ENCODE peak calls at places on chromosomes 11 and 22, in seven cellular contexts. C is heart left ventricle; J is Peyer's patch; X is HFFc6; O is GM13976; Z is GM10248; R is CD8-positive, alpha-beta T cell. M is an unnamed sample.

GRCh38 chr11:72971611-72972010 is 157.4 kb downstream of the ATG16L2 start:
- DNase-seq in R (no peak), X (no peak), C (no peak), J (no peak), O (no peak), Z (no peak), M (no peak)

GRCh38 chr11:72037554-72038311 is 39.0 kb downstream of the IL18BP start:
- DNase-seq in C (no peak), O (peak; percentile 38), R (peak; percentile 24), J (no peak), Z (no peak), X (peak; percentile 12), M (no peak)

GRCh38 chr11:120867988-120868387 is 155.9 kb upstream of the TBCEL start:
- DNase-seq in R (no peak), J (no peak), Z (no peak), X (no peak), O (no peak), C (no peak), M (no peak)

GRCh38 chr11:123653997-123654565 is 343 bp downstream of the SCN3B start:
- DNase-seq in O (peak; percentile 82), X (no peak), C (peak; percentile 67), J (peak; percentile 63), Z (peak; percentile 67), R (peak; percentile 24), M (no peak)

GRCh38 chr11:65856689-65857499 is 1.1 kb downstream of the CFL1 start:
- DNase-seq in Z (peak; percentile 79), X (peak; percentile 50), J (peak; percentile 90), R (peak; percentile 82), C (peak; percentile 87), O (peak; percentile 82), M (peak; percentile 89)

GRCh38 chr22:19799322-19800190 is 39.0 kb downstream of the TBX1 start:
- DNase-seq in X (peak; percentile 95), C (no peak), J (no peak), O (no peak), Z (no peak), R (no peak), M (no peak)

GRCh38 chr11:6687876-6688275 is 4.7 kb upstream of the MRPL17 start:
- DNase-seq in Z (no peak), R (no peak), O (no peak), X (no peak), J (no peak), C (no peak), M (no peak)

GRCh38 chr22:38862375-38863329 is 9.4 kb downstream of the CBX6 start:
- DNase-seq in Z (no peak), R (no peak), X (no peak), J (peak; percentile 49), O (no peak), C (no peak), M (peak; percentile 43)

GRCh38 chr22:45290410-45290936 is 5.7 kb downstream of the UPK3A start:
- DNase-seq in J (peak; percentile 74), O (no peak), X (no peak), Z (no peak), C (no peak), R (no peak), M (peak; percentile 51)

GRCh38 chr11:82988936-82989627 is 82.6 kb downstream of the RAB30 start:
- DNase-seq in J (no peak), R (no peak), C (no peak), Z (no peak), O (no peak), X (no peak), M (no peak)

GRCh38 chr22:38432264-38432663 is 22.7 kb downstream of the KCNJ4 start:
- DNase-seq in R (no peak), Z (no peak), O (no peak), X (peak; percentile 11), C (no peak), J (no peak), M (no peak)

GRCh38 chr11:75246006-75246672 is 5.6 kb downstream of the TPBGL start:
- DNase-seq in O (no peak), J (no peak), X (no peak), R (no peak), Z (no peak), C (peak; percentile 10), M (peak; percentile 26)

GRCh38 chr11:47847537-47847891 is 636 bp downstream of the NUP160 start:
- DNase-seq in R (no peak), X (no peak), Z (no peak), C (no peak), J (no peak), O (no peak), M (no peak)

GRCh38 chr22:19874307-19875060 is 19.8 kb upstream of the GNB1L start:
- DNase-seq in Z (no peak), O (no peak), J (peak; percentile 55), R (peak; percentile 29), C (peak; percentile 26), X (no peak), M (peak; percentile 30)

GRCh38 chr11:27991731-27992130 is 116.2 kb downstream of the KIF18A start:
- DNase-seq in R (no peak), O (no peak), X (no peak), C (no peak), Z (no peak), J (no peak), M (no peak)

GRCh38 chr22:29218758-29219408 is 13.2 kb downstream of the EMID1 start:
- DNase-seq in O (no peak), J (no peak), C (no peak), Z (no peak), X (no peak), R (no peak), M (peak; percentile 36)

GRCh38 chr11:106131998-106132397 is 54.5 kb downstream of the AASDHPPT start:
- DNase-seq in J (no peak), C (no peak), O (no peak), Z (no peak), X (no peak), R (no peak), M (no peak)

GRCh38 chr11:35541621-35542375 is 16.4 kb upstream of the PAMR1 start:
- DNase-seq in Z (no peak), R (no peak), C (peak; percentile 48), J (no peak), X (peak; percentile 82), O (no peak), M (no peak)

GRCh38 chr11:100923555-100923954 is 206.1 kb downstream of the PGR start:
- DNase-seq in X (peak; percentile 23), O (no peak), R (no peak), Z (no peak), J (no peak), C (no peak), M (no peak)

GRCh38 chr22:49204599-49205214 is 623.0 kb downstream of the BRD1 start:
- DNase-seq in R (no peak), J (no peak), O (no peak), X (no peak), Z (no peak), C (no peak), M (peak; percentile 22)

GRCh38 chr22:48739348-48740085 is 1088.2 kb downstream of the BRD1 start:
- DNase-seq in O (no peak), R (no peak), C (no peak), X (no peak), Z (no peak), J (peak; percentile 30), M (peak; percentile 36)

GRCh38 chr22:26648761-26649363 is 8.5 kb upstream of the MIAT start:
- DNase-seq in O (no peak), R (no peak), J (no peak), Z (no peak), C (no peak), X (no peak), M (no peak)

GRCh38 chr11:72735495-72736027 is 16.6 kb downstream of the ARAP1 start:
- DNase-seq in Z (no peak), X (peak; percentile 40), R (no peak), J (no peak), O (no peak), C (peak; percentile 87), M (no peak)

DNA sequence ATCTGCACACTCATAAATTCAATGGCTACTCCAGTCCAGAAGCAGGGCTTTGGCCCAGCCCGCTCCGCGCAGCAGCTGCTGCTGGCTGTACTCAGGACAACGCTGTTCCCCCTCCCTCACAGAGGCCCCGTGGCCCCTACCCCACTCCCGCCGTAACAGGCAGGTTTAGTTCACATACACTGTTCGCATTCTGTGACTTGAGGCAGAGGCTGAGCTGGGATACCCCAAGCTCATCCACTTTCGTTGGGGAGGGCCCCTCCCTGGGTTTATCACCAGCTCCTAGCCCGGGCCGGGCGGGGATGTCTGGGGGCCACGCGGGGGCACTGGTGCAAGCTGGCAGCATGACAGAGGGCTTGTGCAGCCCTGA is 52.4 kb downstream of the SYT13 start:
- DNase-seq in O (no peak), Z (no peak), X (no peak), J (no peak), C (no peak), R (no peak), M (peak; percentile 36)
- TF ChIP-seq CTCF in O (no peak), Z (no peak), X (no peak), J (no peak), C (no peak), R (no peak), M (peak; percentile 62)

GRCh38 chr11:98455500-98456186 is 565.1 kb upstream of the CNTN5 start:
- DNase-seq in C (no peak), J (no peak), Z (no peak), R (no peak), X (no peak), O (no peak), M (no peak)
- TF ChIP-seq CTCF in C (no peak), J (no peak), Z (no peak), R (no peak), X (no peak), O (no peak), M (no peak)

GRCh38 chr11:95138448-95138847 is 48.8 kb downstream of the ENDOD1 start:
- DNase-seq in R (no peak), O (peak; percentile 55), X (peak; percentile 57), Z (peak; percentile 54), J (no peak), C (no peak), M (no peak)
- TF ChIP-seq CTCF in R (no peak), O (peak; percentile 48), X (peak; percentile 35), Z (peak; percentile 48), J (peak; percentile 14), C (peak; percentile 35), M (no peak)

DNA sequence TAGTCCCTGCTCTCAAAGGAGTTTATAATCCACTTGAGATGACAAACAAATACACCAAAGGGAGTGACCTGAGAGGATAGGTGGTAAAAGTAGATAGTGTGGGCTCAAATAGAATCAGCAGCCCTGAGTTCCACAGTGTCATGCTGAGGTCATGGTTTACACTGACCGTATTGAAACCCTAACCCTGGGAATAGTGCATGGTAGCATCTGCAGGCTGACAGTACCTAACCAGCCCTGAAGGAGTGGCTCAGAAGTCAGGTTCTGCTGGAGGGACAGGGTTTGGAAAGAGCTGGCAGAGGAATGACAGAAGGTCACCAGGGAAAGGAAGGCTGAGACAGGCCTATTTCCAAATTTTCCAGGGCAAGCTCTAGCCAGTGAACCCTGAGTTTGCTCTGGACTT is 9.2 kb upstream of the TMPRSS5 start:
- DNase-seq in R (no peak), Z (no peak), J (no peak), X (no peak), C (no peak), O (no peak), M (no peak)
- TF ChIP-seq CTCF in R (no peak), Z (no peak), J (no peak), X (no peak), C (no peak), O (no peak), M (no peak)

GRCh38 chr11:66881436-66881835 is 24.6 kb downstream of the LRFN4 start:
- DNase-seq in O (no peak), Z (no peak), R (no peak), X (no peak), C (no peak), J (no peak), M (no peak)
- TF ChIP-seq CTCF in O (no peak), Z (no peak), R (no peak), X (no peak), C (no peak), J (no peak), M (no peak)

GRCh38 chr11:19291064-19291463 is 50.3 kb upstream of the E2F8 start:
- DNase-seq in J (no peak), R (no peak), X (no peak), C (no peak), Z (no peak), O (no peak), M (no peak)
- TF ChIP-seq CTCF in J (peak; percentile 1), R (no peak), X (no peak), C (no peak), Z (no peak), O (no peak), M (no peak)